ENCODE peak calls at places on chromosomes 3 and 15, in seven cellular contexts. S is heart right ventricle, X is H1, G is right cardiac atrium, D is foreskin keratinocyte, C is stomach, O is breast epithelium. M is an unnamed sample.

GRCh38 chr15:80615783-80616391 is 79.2 kb upstream of the ABHD17C start:
- DNase-seq in X (no peak), D (peak; percentile 51), C (peak; percentile 69), G (peak; percentile 70), S (peak; percentile 44), O (peak; percentile 82), M (no peak)

GRCh38 chr3:15405448-15406050 is 21.8 kb downstream of the METTL6 start:
- DNase-seq in X (no peak), O (no peak), C (no peak), S (no peak), D (peak; percentile 41), G (no peak), M (no peak)

GRCh38 chr3:56347219-56347871 is 120.9 kb downstream of the ERC2 start:
- DNase-seq in C (peak; percentile 45), G (peak; percentile 11), O (no peak), X (peak; percentile 96), D (no peak), S (peak; percentile 5), M (no peak)

GRCh38 chr3:38723569-38724391 is 74.3 kb upstream of the SCN5A start:
- DNase-seq in O (no peak), C (no peak), X (no peak), D (no peak), S (peak; percentile 43), G (peak; percentile 52), M (no peak)

GRCh38 chr15:36844453-36845094 is 255.8 kb downstream of the MEIS2 start:
- DNase-seq in O (no peak), G (no peak), S (no peak), C (no peak), D (no peak), X (no peak), M (no peak)

GRCh38 chr3:45807133-45807532 is 10.8 kb upstream of the SLC6A20 start:
- DNase-seq in G (no peak), S (peak; percentile 18), O (no peak), D (no peak), C (no peak), X (no peak), M (no peak)

GRCh38 chr3:136787226-136787793 is 31.6 kb upstream of the SLC35G2 start:
- DNase-seq in D (no peak), O (no peak), C (peak; percentile 28), G (no peak), X (no peak), S (peak; percentile 13), M (no peak)

GRCh38 chr3:103002447-103002846 is 567.6 kb downstream of the ZPLD1 start:
- DNase-seq in S (no peak), X (no peak), G (no peak), O (no peak), C (no peak), D (no peak), M (no peak)

GRCh38 chr3:73832426-73832825 is 207.7 kb upstream of the PDZRN3 start:
- DNase-seq in O (no peak), G (no peak), X (no peak), C (no peak), S (no peak), D (no peak), M (no peak)

DNA sequence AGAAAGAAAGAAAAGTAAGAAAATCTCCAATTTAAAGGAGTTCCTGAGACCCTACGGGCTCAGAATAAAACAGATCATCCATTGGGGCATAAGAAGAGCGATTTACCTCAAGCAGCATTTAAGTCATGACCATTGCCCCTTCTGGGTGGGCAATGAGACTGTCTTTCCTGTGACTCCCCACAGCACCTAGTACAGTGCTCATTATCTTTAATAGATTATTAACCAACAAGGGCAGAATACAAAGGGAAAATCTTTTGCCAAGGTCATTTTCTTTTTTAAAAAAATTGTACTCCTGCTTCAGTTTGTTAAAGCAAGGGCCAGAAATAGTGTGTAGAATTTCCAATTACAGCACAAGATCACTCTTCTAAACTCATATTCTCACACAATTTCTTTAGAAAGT is 443.3 kb upstream of the AGTR1 start:
- DNase-seq in S (no peak), C (no peak), O (no peak), G (no peak), X (no peak), D (no peak), M (no peak)
- H3K4me1 ChIP-seq in S (no peaks in the 10 kb centered on the region), C (no peaks in the 10 kb centered on the region), O (no peaks in the 10 kb centered on the region), G (no peaks in the 10 kb centered on the region), X (no peaks in the 10 kb centered on the region), D (no peaks in the 10 kb centered on the region), M (no peaks in the 10 kb centered on the region)

GRCh38 chr3:146970236-146970635 is 365.1 kb upstream of the PLSCR5 start:
- DNase-seq in O (no peak), C (no peak), X (no peak), G (no peak), D (no peak), S (no peak), M (no peak)

GRCh38 chr3:146972726-146973125 is 367.6 kb upstream of the PLSCR5 start:
- DNase-seq in S (no peak), D (no peak), O (no peak), X (no peak), G (no peak), C (no peak), M (no peak)

GRCh38 chr3:146975032-146975431 is 369.9 kb upstream of the PLSCR5 start:
- DNase-seq in O (no peak), G (no peak), C (no peak), D (no peak), S (no peak), X (no peak), M (no peak)

GRCh38 chr3:146975476-146975875 is 370.3 kb upstream of the PLSCR5 start:
- DNase-seq in C (no peak), D (no peak), X (no peak), O (no peak), S (no peak), G (no peak), M (no peak)

GRCh38 chr3:146974001-146974400 is 368.9 kb upstream of the PLSCR5 start:
- DNase-seq in O (no peak), X (no peak), S (no peak), G (no peak), D (no peak), C (no peak), M (no peak)
- H3K4me1 ChIP-seq in O (no peaks in the 10 kb centered on the region), X (no peaks in the 10 kb centered on the region), S (no peaks in the 10 kb centered on the region), G (no peaks in the 10 kb centered on the region), D (no peaks in the 10 kb centered on the region), C (no peaks in the 10 kb centered on the region), M (no peaks in the 10 kb centered on the region)

DNA sequence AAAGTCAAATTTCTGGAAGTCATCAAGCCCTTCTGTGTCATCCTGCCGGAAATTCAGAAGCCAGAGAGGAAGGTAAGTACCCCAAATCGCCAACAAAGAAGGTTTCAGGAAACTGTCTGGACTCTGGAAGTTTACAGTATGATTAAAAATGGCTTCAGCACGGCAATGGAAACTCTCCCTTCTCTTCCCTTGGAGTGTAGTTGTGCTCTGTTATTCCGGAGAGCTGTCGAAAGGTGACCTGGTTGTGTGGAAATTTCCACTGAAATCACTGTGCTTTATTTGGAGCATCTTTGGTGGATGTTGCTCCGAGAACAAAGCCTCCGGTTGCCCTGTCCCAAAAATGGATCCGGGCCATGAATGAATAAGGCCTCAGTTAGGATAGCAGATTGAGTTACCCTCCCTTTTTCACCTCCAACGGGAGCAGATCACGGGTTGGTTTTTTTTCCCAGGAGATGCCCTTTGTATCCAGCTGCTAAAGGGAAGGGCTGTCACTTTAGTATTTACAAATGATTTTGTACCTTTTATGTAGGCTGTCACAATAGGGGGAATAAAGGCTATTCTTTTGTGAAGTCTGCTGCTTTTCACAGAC is 688 bp downstream of the SEC61A1 start:
- DNase-seq in S (no peak), O (no peak), G (no peak), X (no peak), D (no peak), C (no peak), M (no peak)
- H3K4me1 ChIP-seq in S (peaks cover 40% of the 10 kb centered on the region), O (no peaks in the 10 kb centered on the region), G (peaks cover 5% of the 10 kb centered on the region), X (no peaks in the 10 kb centered on the region), D (peaks cover 16% of the 10 kb centered on the region), C (peaks cover 41% of the 10 kb centered on the region), M (peaks cover 34% of the 10 kb centered on the region)

GRCh38 chr3:196336319-196337145 is 1.7 kb downstream of the TM4SF19 start:
- DNase-seq in G (no peak), C (no peak), D (peak; percentile 61), O (no peak), S (no peak), X (no peak), M (no peak)
- H3K4me1 ChIP-seq in G (no peaks in the 10 kb centered on the region), C (no peaks in the 10 kb centered on the region), D (peaks cover 23% of the 10 kb centered on the region), O (no peaks in the 10 kb centered on the region), S (no peaks in the 10 kb centered on the region), X (no peaks in the 10 kb centered on the region), M (no peaks in the 10 kb centered on the region)

GRCh38 chr3:12559520-12559919 is 2.6 kb downstream of the MKRN2 start:
- DNase-seq in G (no peak), X (no peak), D (no peak), O (no peak), S (no peak), C (no peak), M (no peak)

GRCh38 chr3:12561397-12561796 is 4.5 kb downstream of the MKRN2 start:
- DNase-seq in O (no peak), X (no peak), S (no peak), G (no peak), D (no peak), C (no peak), M (no peak)

GRCh38 chr3:12560505-12561188 is 3.8 kb downstream of the MKRN2 start:
- DNase-seq in O (no peak), C (no peak), S (no peak), X (no peak), G (no peak), D (no peak), M (no peak)

GRCh38 chr3:12558706-12559105 is 1.8 kb downstream of the MKRN2 start:
- DNase-seq in C (no peak), X (no peak), G (no peak), S (no peak), D (no peak), O (no peak), M (no peak)

DNA sequence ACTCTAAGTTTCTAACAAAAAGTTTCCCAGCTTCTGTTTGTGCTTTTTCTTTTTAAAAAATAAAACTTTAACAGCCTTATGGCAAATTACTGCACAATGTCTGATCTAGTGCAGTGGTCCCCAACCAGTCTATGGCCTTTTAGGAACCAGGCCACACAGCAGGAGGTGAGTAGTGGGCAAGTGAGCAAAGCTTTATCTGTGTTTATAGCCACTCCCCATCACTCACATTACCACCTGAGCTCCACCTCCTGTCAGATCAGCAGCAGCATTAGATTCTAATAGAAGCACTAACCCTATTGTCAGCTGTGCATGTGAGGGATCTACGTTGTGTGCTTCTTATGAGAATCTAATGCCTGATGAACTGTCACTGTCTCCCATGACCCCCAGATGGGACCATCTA is 5.6 kb downstream of the MKRN2 start:
- DNase-seq in S (no peak), X (no peak), D (no peak), G (no peak), O (no peak), C (no peak), M (no peak)
- H3K4me1 ChIP-seq in S (peaks cover 56% of the 10 kb centered on the region), X (peaks cover 4% of the 10 kb centered on the region), D (peaks cover 8% of the 10 kb centered on the region), G (peaks cover 8% of the 10 kb centered on the region), O (no peaks in the 10 kb centered on the region), C (peaks cover 58% of the 10 kb centered on the region), M (peaks cover 19% of the 10 kb centered on the region)

M was measured in effector memory CD4-positive, alpha-beta T cell.